ENCODE peak calls at places on chromosomes 3 and 15, in four cellular contexts. J is A549, R is K562, A is HepG2. U is an unnamed sample.

GRCh38 chr3:36907911-36908646 is 36.8 kb downstream of the TRANK1 start:
- DNase-seq in J (peak; percentile 79), R (no peak), A (peak; percentile 25), U (no peak)

GRCh38 chr3:172106989-172107388 is 67.6 kb downstream of the FNDC3B start:
- DNase-seq in J (no peak), R (peak; percentile 24), A (no peak), U (no peak)

GRCh38 chr3:37740471-37740870 is 121.2 kb upstream of the CTDSPL start:
- DNase-seq in J (no peak), R (no peak), A (no peak), U (no peak)

GRCh38 chr15:68252925-68253534 is 23.5 kb upstream of the CLN6 start:
- DNase-seq in J (peak; percentile 82), R (peak; percentile 43), A (peak; percentile 72), U (no peak)

GRCh38 chr15:63246691-63247464 is 30.5 kb upstream of the APH1B start:
- DNase-seq in J (no peak), R (no peak), A (peak; percentile 13), U (no peak)

GRCh38 chr15:97783240-97783639 is 177.3 kb upstream of the ARRDC4 start:
- DNase-seq in J (no peak), R (no peak), A (no peak), U (no peak)

GRCh38 chr15:60758961-60759729 is 280.2 kb upstream of the ICE2 start:
- DNase-seq in J (no peak), R (no peak), A (no peak), U (no peak)

GRCh38 chr3:155431856-155432570 is 138.5 kb upstream of the STRIT1 start:
- DNase-seq in J (no peak), R (no peak), A (no peak), U (no peak)

GRCh38 chr15:93333826-93334225 is 244.8 kb upstream of the RGMA start:
- DNase-seq in J (no peak), R (no peak), A (no peak), U (no peak)

GRCh38 chr3:139117136-139117675 is 72.5 kb upstream of the PRR23C start:
- DNase-seq in J (no peak), R (no peak), A (no peak), U (no peak)

GRCh38 chr3:81744366-81744765 is 17.1 kb downstream of the GBE1 start:
- DNase-seq in J (peak; percentile 57), R (peak; percentile 7), A (peak; percentile 37), U (no peak)

DNA sequence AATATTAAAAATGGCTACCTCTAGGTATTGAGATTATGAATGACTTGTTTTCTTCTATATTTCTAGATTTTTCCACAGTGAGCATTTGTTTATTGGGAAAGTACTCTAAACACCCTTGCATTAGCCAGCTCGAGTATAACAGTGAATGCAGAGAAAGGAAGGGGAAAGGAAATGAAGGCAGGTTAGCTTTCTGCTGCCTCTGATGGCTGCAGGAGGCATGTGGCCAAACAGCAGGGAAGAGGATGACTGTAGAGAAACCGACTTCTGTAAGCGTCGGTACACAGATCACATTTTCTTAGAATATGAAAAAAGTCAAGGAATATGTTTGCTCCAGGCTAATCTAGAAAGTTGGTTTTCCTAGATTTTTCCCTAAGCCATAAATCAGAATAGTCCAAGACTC is 19.8 kb downstream of the GNB5 start:
- DNase-seq in J (no peak), R (no peak), A (no peak), U (no peak)
- TF ChIP-seq HMGXB4 in J (no peak), R (no peak), A (no peak), U (no peak)

DNA sequence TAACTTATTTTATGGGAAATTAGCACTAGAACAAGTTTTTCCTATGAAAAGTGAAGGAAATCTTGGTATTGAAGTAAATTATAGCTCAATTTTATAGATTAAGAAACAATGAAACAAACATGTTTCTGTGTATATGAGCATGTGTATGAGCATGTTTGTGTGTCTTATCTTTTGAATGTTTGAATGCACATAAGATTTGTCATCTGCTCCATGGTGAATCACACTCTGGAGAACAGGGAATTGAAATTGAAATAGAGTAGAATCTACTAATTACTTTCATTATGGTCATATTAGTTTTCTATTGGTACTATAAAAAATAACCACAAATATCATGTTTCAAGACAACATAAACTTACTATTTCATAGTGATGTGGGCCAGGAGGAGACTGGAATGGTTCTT is 646.6 kb downstream of the OTOL1 start:
- DNase-seq in J (no peak), R (no peak), A (no peak), U (no peak)
- TF ChIP-seq HMGXB4 in J (no peak), R (no peak), A (no peak), U (no peak)

GRCh38 chr3:16109929-16110328 is 64.6 kb upstream of the GALNT15 start:
- DNase-seq in J (no peak), R (no peak), A (no peak), U (no peak)

GRCh38 chr3:16114930-16115329 is 59.5 kb upstream of the GALNT15 start:
- DNase-seq in J (no peak), R (no peak), A (no peak), U (no peak)

GRCh38 chr3:16112910-16113504 is 61.5 kb upstream of the GALNT15 start:
- DNase-seq in J (no peak), R (no peak), A (no peak), U (no peak)

GRCh38 chr3:16114381-16114916 is 60.0 kb upstream of the GALNT15 start:
- DNase-seq in J (no peak), R (no peak), A (no peak), U (no peak)

DNA sequence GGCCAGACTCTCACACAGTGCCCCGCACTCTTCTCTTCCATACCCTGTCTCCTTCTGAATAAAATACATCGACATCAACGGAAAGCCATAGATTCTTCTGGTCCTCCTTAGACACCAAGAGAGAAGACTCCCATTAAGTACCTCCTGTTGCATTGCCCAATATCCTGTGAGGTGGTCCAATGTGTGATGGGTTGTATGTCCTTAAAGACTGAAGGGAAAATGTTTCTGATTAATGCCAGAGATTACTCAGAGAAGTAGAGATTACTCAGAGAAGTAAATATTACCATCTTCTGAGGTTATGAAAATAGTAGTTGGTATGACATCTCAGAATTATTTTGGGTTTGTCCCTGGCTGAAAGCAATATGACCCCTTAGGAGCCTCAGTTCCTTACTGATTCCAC is 60.8 kb upstream of the GALNT15 start:
- DNase-seq in J (no peak), R (no peak), A (no peak), U (no peak)
- TF ChIP-seq HMGXB4 in J (no peak), R (no peak), A (no peak), U (no peak)

GRCh38 chr3:198067416-198067815 is 107.4 kb downstream of the LMLN start:
- DNase-seq in J (no peak), R (no peak), A (no peak), U (no peak)
- TF ChIP-seq HMGXB4 in J (no peak), R (no peak), A (no peak), U (no peak)

GRCh38 chr3:197374951-197375560 is 76.6 kb upstream of the DLG1 start:
- DNase-seq in J (no peak), R (no peak), A (no peak), U (no peak)

GRCh38 chr3:197376735-197377555 is 78.5 kb upstream of the DLG1 start:
- DNase-seq in J (no peak), R (no peak), A (no peak), U (no peak)

GRCh38 chr3:197373096-197373495 is 74.7 kb upstream of the DLG1 start:
- DNase-seq in J (no peak), R (no peak), A (no peak), U (no peak)

GRCh38 chr3:197378987-197379718 is 80.7 kb upstream of the DLG1 start:
- DNase-seq in J (no peak), R (no peak), A (no peak), U (no peak)

GRCh38 chr3:197376020-197376419 is 77.6 kb upstream of the DLG1 start:
- DNase-seq in J (no peak), R (no peak), A (no peak), U (no peak)
- TF ChIP-seq HMGXB4 in J (no peak), R (no peak), A (no peak), U (no peak)

GRCh38 chr3:29889230-29889629 is 608.4 kb downstream of the RBMS3 start:
- DNase-seq in J (no peak), R (no peak), A (no peak), U (no peak)
- TF ChIP-seq HMGXB4 in J (no peak), R (no peak), A (no peak), U (no peak)

DNA sequence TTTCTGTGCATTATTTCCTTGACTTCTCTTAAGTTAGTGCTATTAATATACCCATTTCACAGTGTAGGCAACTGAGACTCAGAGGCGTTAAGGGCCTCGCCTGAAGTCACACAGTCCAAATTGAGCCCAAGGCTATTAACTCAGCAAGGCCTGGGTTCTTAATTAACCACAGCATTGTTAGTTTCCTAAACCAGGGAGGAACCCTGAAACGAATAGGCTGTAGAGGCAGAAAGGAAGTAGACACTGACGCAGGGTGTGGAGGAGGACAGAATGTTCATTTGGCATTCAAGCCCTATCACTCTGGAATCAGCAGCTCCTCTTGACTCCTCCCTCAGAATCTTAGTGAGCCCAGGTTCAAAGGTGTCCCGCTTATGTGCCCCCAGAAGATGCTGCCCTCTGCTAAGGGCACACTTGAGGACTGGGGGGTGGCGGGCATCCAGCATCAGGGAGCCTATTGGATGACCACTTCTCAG is 13.9 kb downstream of the ARHGEF3 start:
- DNase-seq in J (no peak), R (no peak), A (no peak), U (no peak)
- TF ChIP-seq HMGXB4 in J (no peak), R (no peak), A (no peak), U (no peak)

GRCh38 chr3:46261926-46262594 is 19.8 kb downstream of the CCR3 start:
- DNase-seq in J (no peak), R (no peak), A (no peak), U (no peak)
- TF ChIP-seq HMGXB4 in J (no peak), R (no peak), A (no peak), U (no peak)

U was measured in WTC11.